ENCODE peak calls at places on chromosomes 16 and 17, in four cellular contexts. P is fibroblast of lung, F is GM23338, E is hepatocyte. W is an unnamed sample.

GRCh38 chr16:48537909-48538745 is 71.9 kb downstream of the N4BP1 start:
- DNase-seq in P (peak; percentile 73), F (no peak), E (peak; percentile 42), W (no peak)

GRCh38 chr16:75238132-75238852 is 13.1 kb downstream of the BCAR1 start:
- DNase-seq in P (peak; percentile 90), F (no peak), E (peak; percentile 88), W (no peak)

GRCh38 chr17:21200590-21201301 is 13.2 kb downstream of the TMEM11 start:
- DNase-seq in P (no peak), F (no peak), E (no peak), W (no peak)

GRCh38 chr17:31487648-31488263 is 96.3 kb downstream of the RAB11FIP4 start:
- DNase-seq in P (no peak), F (peak; percentile 96), E (peak; percentile 98), W (peak; percentile 97)

GRCh38 chr17:76444518-76445311 is 8.2 kb downstream of the UBE2O start:
- DNase-seq in P (no peak), F (peak; percentile 73), E (no peak), W (no peak)

GRCh38 chr17:44053130-44053872 is 13.2 kb downstream of the LSM12 start:
- DNase-seq in P (peak; percentile 19), F (no peak), E (no peak), W (no peak)

GRCh38 chr16:5438591-5438990 is 341.0 kb upstream of the EEF2KMT start:
- DNase-seq in P (no peak), F (no peak), E (no peak), W (no peak)

GRCh38 chr16:81485824-81486554 is 41.4 kb downstream of the CMIP start:
- DNase-seq in P (no peak), F (no peak), E (no peak), W (no peak)

GRCh38 chr16:5073279-5073629 is 1.6 kb downstream of the ALG1 start:
- DNase-seq in P (peak; percentile 15), F (no peak), E (no peak), W (no peak)

GRCh38 chr17:41707803-41708669 is 4.1 kb upstream of the GAST start:
- DNase-seq in P (no peak), F (peak; percentile 72), E (no peak), W (no peak)

GRCh38 chr17:71423871-71424546 is 696.8 kb upstream of the SOX9 start:
- DNase-seq in P (no peak), F (peak; percentile 5), E (no peak), W (peak; percentile 21)

GRCh38 chr17:4565209-4566141 is 5.1 kb upstream of the GGT6 start:
- DNase-seq in P (peak; percentile 83), F (peak; percentile 95), E (peak; percentile 92), W (peak; percentile 84)

GRCh38 chr17:7186241-7186640 is 7.1 kb upstream of the ASGR1 start:
- DNase-seq in P (no peak), F (peak; percentile 65), E (no peak), W (no peak)
- H2AFZ ChIP-seq in P (no peak overlapping the region), F (no peak overlapping the region), E (no peak overlapping the region), W (no peak overlapping the region)

DNA sequence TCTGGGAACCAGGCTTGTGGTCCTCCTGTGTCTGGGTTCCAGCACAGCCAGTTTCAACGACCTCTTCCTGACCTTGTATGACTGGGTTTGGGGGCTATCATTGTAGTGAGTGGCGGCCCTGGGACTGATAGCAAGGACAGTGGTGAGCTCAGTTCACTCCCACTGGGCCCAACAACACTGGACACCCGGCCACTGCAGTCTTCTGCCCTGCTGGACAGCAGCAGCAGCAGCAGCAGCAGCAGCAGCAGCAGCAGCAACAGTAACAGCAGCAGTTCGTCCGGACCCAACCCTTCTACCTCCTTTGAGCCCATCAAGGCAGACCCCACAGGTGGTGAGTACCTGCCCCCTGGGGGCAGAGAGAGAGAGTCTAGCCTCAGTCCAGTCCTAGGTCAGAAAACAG is 3.3 kb upstream of the ELMO3 start:
- DNase-seq in P (no peak), F (no peak), E (no peak), W (no peak)
- H3K4me3 ChIP-seq in P (no peak overlapping the region), F (no peak overlapping the region), E (no peak overlapping the region), W (no peak overlapping the region)

GRCh38 chr16:46830902-46831647 is at the start of gene C16orf87:
- DNase-seq in P (peak; percentile 93), F (peak; percentile 93), E (peak; percentile 97), W (peak; percentile 94)
- H3K4me1 ChIP-seq in P (peaks cover 6% of the 10 kb centered on the region), F (peaks cover 27% of the 10 kb centered on the region), E (no peaks in the 10 kb centered on the region), W (peaks cover 18% of the 10 kb centered on the region)

DNA sequence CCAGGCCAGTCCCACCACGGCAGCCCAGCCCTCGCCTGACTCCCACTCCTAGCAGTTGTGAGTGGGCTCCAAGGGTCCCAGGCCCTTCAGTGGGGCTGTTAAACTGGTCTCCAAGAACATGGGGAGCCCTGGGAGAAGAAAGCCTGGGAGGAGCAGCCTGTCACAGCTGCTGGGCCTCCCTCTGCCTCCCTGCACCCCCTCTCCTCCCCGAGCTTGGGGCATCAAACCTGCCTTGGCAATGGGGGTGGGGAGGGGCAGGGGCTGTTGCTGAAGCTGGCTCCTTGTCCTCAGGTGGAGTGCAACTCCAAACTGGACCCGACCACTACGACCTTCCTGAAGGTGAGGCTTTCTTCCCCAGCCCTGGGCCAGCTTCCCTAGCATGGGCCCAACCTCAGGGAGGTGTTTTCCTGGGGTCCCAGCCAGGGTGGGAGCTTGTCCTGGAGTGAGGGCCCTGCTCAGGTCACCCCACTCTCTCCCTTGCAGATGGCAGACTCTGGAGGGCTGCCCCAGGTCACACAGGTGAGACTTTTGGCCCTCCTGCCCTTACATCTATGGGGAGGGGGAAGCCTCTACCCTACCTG is 6.6 kb upstream of the SETD6 start:
- DNase-seq in P (no peak), F (no peak), E (no peak), W (no peak)
- H2AFZ ChIP-seq in P (no peak overlapping the region), F (no peak overlapping the region), E (no peak overlapping the region), W (no peak overlapping the region)

GRCh38 chr16:3938843-3939624 is 58.5 kb upstream of the CREBBP start:
- DNase-seq in P (peak; percentile 62), F (peak; percentile 90), E (peak; percentile 80), W (peak; percentile 29)
- H3K4me3 ChIP-seq in P (peak overlapping the region; percentile 40), F (peak overlapping the region; percentile 52), E (no peak overlapping the region), W (peak overlapping the region; percentile 30)

GRCh38 chr17:57276621-57277020 is 20.3 kb downstream of the MSI2 start:
- DNase-seq in P (no peak), F (no peak), E (no peak), W (no peak)

GRCh38 chr17:57281887-57282653 is 25.7 kb downstream of the MSI2 start:
- DNase-seq in P (no peak), F (no peak), E (no peak), W (no peak)

GRCh38 chr17:57278740-57279387 is 22.5 kb downstream of the MSI2 start:
- DNase-seq in P (no peak), F (no peak), E (no peak), W (no peak)

GRCh38 chr17:57277923-57278604 is 21.7 kb downstream of the MSI2 start:
- DNase-seq in P (no peak), F (no peak), E (no peak), W (no peak)

GRCh38 chr17:57279432-57279831 is 23.1 kb downstream of the MSI2 start:
- DNase-seq in P (no peak), F (no peak), E (no peak), W (no peak)
- H3K4me1 ChIP-seq in P (no peaks in the 10 kb centered on the region), F (peaks cover 26% of the 10 kb centered on the region), E (peaks cover 9% of the 10 kb centered on the region), W (peaks cover 28% of the 10 kb centered on the region)

DNA sequence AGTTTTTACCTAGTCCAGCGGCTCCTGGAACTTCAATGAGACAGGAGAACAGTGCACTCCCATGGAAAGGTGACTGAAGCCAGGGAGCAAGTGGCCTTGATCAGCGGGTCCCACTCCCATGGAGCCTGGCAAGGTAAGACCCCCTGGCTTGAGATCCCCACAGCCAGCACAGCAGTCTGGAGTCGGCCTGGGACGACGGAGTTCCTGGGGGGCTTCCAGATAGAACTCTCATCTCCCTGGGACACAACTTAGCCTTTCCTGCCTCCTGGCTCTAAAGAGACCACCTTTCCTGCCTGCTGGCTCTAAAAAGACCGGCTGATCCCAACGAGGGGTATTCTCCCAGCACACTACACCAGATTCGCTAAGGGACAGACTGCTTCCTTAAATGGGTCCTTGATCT is 1279.0 kb upstream of the GOT2 start:
- DNase-seq in P (no peak), F (no peak), E (no peak), W (no peak)
- H2AFZ ChIP-seq in P (no peak overlapping the region), F (no peak overlapping the region), E (no peak overlapping the region), W (no peak overlapping the region)

DNA sequence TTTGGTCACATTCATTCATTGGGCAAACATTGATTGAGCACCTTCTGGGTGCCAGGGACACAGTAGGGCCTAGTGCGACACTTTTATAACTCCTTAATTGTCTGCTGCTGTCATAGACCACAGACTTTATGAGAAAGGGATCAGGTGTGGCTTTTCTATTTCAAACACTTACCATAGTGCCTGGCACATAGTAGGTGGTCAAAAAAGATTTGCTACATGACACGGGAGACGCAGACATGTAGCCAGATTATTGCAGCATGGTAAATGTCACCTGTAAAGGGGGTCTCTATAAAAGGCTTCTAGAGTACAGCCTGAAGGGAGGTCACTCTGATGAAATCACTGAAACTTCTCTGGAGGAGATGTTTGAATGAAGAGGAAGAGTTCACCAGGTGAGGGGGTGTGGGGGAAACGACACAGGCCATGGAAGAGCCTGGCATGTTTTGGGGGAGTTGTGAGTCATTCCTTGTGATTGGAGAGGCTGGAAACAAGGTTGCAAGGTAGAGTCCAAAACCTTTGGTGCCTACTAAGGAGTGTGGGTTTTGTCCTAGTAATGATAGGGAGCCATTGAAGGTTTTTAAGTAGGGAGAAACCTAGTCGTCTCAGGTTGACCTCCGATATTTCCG is 1.6 kb downstream of the RSAD1 start:
- DNase-seq in P (no peak), F (no peak), E (no peak), W (no peak)
- H3K4me3 ChIP-seq in P (no peak overlapping the region), F (no peak overlapping the region), E (no peak overlapping the region), W (no peak overlapping the region)

DNA sequence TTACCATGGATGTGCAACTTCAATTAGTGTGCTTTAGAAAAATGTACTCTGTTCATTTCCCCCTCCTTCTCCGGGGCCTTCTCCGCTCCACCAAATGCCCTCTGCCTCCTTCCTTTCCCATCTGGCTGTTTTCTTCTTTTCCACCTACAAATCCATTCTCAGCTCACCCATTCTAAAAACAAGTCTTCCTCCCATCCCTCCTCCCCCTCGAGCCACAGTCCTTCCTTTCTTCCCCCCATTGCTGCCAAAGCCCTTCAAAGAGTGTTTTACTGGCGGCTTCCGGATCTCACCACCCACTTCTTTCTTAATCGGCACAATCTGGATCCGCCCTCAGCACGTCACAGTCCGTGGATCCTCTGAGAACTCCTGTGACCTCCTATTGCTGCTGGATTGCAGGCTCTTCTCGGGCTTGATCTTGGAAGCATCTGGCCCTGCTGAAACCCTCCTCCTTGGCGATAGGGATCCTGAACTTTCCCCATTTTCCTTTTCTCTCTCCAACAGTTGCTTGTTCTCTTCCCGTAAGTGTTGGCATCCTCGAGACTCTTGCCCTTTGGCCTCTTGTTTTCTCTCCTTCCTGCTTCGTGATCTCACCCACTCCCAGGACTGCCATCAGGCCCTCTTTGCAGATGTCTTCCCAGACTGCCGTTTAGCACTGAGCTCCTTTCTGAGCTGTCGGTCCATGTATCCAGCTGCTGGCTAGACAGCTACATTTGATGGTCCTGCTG is 36.0 kb upstream of the FBXO47 start:
- DNase-seq in P (peak; percentile 56), F (no peak), E (no peak), W (no peak)
- H3K4me1 ChIP-seq in P (peaks cover 35% of the 10 kb centered on the region), F (no peaks in the 10 kb centered on the region), E (peaks cover 8% of the 10 kb centered on the region), W (no peaks in the 10 kb centered on the region)